ENCODE peak calls at places on chromosome 17, in five cellular contexts. Z is HepG2, V is GM12878, I is K562, B is SK-N-SH. G is an unnamed sample.
A peak's percentile ranks its signal among the peaks of the same experiment; 100 is the strongest.

GRCh38 chr17:6752068-6752909 is 3.6 kb upstream of the XAF1 start:
- DNase-seq in Z (peak; percentile 81), V (no peak), I (no peak), B (no peak), G (peak; percentile 54)

GRCh38 chr17:65359016-65359415 is 202.4 kb downstream of the AXIN2 start:
- DNase-seq in Z (no peak), V (no peak), I (no peak), B (no peak), G (no peak)

GRCh38 chr17:15184872-15185624 is 80.1 kb downstream of the PMP22 start:
- DNase-seq in Z (no peak), V (no peak), I (peak; percentile 33), B (no peak), G (no peak)

GRCh38 chr17:36600936-36601302 is 464 bp upstream of the MRM1 start:
- DNase-seq in Z (no peak), V (no peak), I (no peak), B (no peak), G (no peak)

GRCh38 chr17:2071421-2072281 is 16.7 kb downstream of the HIC1 start:
- DNase-seq in Z (no peak), V (no peak), I (no peak), B (no peak), G (peak; percentile 38)

GRCh38 chr17:39225974-39226683 is 384 bp upstream of the STAC2 start:
- DNase-seq in Z (no peak), V (no peak), I (peak; percentile 92), B (peak; percentile 98), G (no peak)

GRCh38 chr17:8160741-8161221 is 2.0 kb downstream of the VAMP2 start:
- DNase-seq in Z (no peak), V (no peak), I (no peak), B (no peak), G (no peak)

GRCh38 chr17:81403671-81404534 is 8.6 kb downstream of the BAHCC1 start:
- DNase-seq in Z (no peak), V (no peak), I (no peak), B (peak; percentile 73), G (no peak)

GRCh38 chr17:74295625-74296547 is 21.9 kb downstream of the DNAI2 start:
- DNase-seq in Z (no peak), V (no peak), I (peak; percentile 59), B (no peak), G (no peak)

GRCh38 chr17:29726721-29727252 is 104.1 kb upstream of the CORO6 start:
- DNase-seq in Z (no peak), V (peak; percentile 55), I (peak; percentile 52), B (peak; percentile 63), G (peak; percentile 70)

GRCh38 chr17:37662358-37662757 is 19.1 kb upstream of the DDX52 start:
- DNase-seq in Z (no peak), V (no peak), I (no peak), B (no peak), G (no peak)

GRCh38 chr17:59381716-59382570 is 50.5 kb downstream of the YPEL2 start:
- DNase-seq in Z (no peak), V (no peak), I (no peak), B (no peak), G (no peak)

GRCh38 chr17:8807070-8807550 is 7.9 kb upstream of the MFSD6L start:
- DNase-seq in Z (no peak), V (peak; percentile 98), I (no peak), B (no peak), G (peak; percentile 70)

GRCh38 chr17:19736071-19736470 is 12.0 kb downstream of the ALDH3A1 start:
- DNase-seq in Z (no peak), V (no peak), I (no peak), B (no peak), G (no peak)

GRCh38 chr17:68733241-68734176 is 132.3 kb upstream of the FAM20A start:
- DNase-seq in Z (peak; percentile 83), V (no peak), I (no peak), B (no peak), G (no peak)

GRCh38 chr17:42247734-42248133 is 28.5 kb downstream of the STAT5B start:
- DNase-seq in Z (peak; percentile 66), V (no peak), I (no peak), B (no peak), G (peak; percentile 51)

GRCh38 chr17:4531988-4532736 is 23.0 kb downstream of the MYBBP1A start:
- DNase-seq in Z (no peak), V (no peak), I (no peak), B (no peak), G (no peak)

GRCh38 chr17:34358631-34359030 is 2.4 kb downstream of the CCL13 start:
- DNase-seq in Z (no peak), V (no peak), I (no peak), B (no peak), G (no peak)

GRCh38 chr17:63993368-63993990 is 4.7 kb upstream of the PRR29 start:
- DNase-seq in Z (no peak), V (no peak), I (no peak), B (peak; percentile 19), G (no peak)

GRCh38 chr17:61668486-61668885 is 77.5 kb upstream of the NACA2 start:
- DNase-seq in Z (no peak), V (no peak), I (no peak), B (no peak), G (no peak)

GRCh38 chr17:59267776-59268175 is 47.5 kb downstream of the GDPD1 start:
- DNase-seq in Z (no peak), V (no peak), I (no peak), B (no peak), G (no peak)

GRCh38 chr17:56096026-56096807 is 57.1 kb upstream of the ANKFN1 start:
- DNase-seq in Z (no peak), V (no peak), I (no peak), B (no peak), G (no peak)

GRCh38 chr17:65371702-65372101 is 189.7 kb downstream of the AXIN2 start:
- DNase-seq in Z (no peak), V (no peak), I (no peak), B (no peak), G (no peak)

GRCh38 chr17:49646391-49647255 is 31.3 kb downstream of the SPOP start:
- DNase-seq in Z (peak; percentile 23), V (peak; percentile 45), I (no peak), B (no peak), G (no peak)
- H3K4me3 ChIP-seq in Z (no peak overlapping the region), V (peak overlapping the region; percentile 6), I (no peak overlapping the region), B (peak overlapping the region; percentile 7), G (no peak overlapping the region)

GRCh38 chr17:17537311-17538099 is 41.3 kb upstream of the RASD1 start:
- DNase-seq in Z (no peak), V (no peak), I (peak; percentile 20), B (no peak), G (no peak)
- TF ChIP-seq GABPA in Z (no peak), V (no peak), I (no peak), B (no peak), G (no peak)

DNA sequence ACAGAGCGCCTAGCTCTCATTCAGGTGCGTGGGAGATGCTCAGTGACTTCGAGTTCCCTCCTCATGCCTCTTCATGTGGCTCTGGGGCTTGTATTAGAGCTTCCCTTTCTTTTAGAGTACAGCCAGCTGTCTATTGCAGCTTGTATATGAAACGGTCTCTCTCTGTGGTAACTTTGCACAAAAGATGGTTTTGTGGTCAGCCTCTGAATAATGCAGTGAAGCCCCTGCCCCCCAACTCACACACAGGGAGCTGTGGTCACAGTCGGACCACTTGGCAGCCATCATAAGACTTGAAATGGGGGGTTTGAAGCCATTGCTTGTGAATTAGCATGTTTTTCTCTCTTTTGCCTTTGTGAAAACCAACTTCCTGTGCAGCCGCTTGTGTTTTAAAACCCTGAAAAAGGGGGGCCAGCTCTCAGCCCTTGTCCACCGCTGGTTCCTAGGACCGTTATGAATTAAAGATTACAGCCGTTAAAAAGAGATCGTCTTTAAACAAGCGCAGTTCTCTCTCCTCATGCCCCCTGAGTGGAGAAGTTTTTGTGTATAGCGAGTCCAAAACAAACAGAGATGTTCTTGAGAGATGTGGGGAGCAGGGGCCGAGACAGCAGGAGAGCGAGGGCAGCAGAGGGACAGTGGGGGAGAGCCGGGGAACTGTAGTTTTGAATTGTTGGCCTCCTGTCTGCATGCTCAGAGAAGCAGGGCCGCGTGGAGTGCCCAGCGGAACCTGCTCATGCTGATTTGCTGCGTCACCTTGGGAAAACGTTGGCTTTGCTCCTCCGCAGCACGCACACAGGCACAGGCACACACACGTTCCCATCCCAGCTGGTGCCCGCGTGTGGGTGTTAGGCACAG is 199.0 kb downstream of the MSI2 start:
- DNase-seq in Z (no peak), V (peak; percentile 94), I (no peak), B (no peak), G (peak; percentile 94)
- TF ChIP-seq REST in Z (no peak), V (no peak), I (no peak), B (no peak), G (peak; percentile 51)

DNA sequence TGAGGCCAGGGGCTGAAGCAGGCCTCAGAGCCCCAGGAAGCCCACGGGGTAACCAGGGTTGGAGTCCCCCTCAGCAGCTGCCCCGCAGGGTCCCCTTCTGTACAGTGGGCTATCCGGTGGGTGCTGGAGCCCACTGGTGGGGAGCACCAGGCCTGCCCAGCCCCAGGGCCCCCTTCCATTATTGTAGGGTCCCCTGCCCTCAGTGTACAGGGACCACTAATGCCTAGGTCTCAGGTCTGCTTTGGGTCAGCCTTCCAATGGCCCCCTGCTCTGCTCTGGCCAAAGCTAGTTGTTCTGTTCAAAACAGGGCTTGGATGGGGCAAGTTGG is 1.1 kb downstream of the ADAM11 start:
- DNase-seq in Z (no peak), V (no peak), I (no peak), B (no peak), G (no peak)
- H3K4me3 ChIP-seq in Z (no peak overlapping the region), V (no peak overlapping the region), I (no peak overlapping the region), B (no peak overlapping the region), G (no peak overlapping the region)

GRCh38 chr17:77718669-77718961 is 239.9 kb upstream of the TNRC6C start:
- DNase-seq in Z (no peak), V (no peak), I (no peak), B (no peak), G (no peak)
- TF ChIP-seq GABPA in Z (no peak), V (no peak), I (no peak), B (no peak), G (no peak)

GRCh38 chr17:79620207-79621038 is 9.6 kb upstream of the RBFOX3 start:
- DNase-seq in Z (no peak), V (no peak), I (no peak), B (peak; percentile 25), G (no peak)

GRCh38 chr17:79621151-79621940 is 10.5 kb upstream of the RBFOX3 start:
- DNase-seq in Z (no peak), V (no peak), I (no peak), B (peak; percentile 30), G (no peak)

GRCh38 chr17:79622776-79623175 is 11.9 kb upstream of the RBFOX3 start:
- DNase-seq in Z (no peak), V (no peak), I (no peak), B (peak; percentile 22), G (no peak)

GRCh38 chr17:79623786-79624657 is 13.2 kb upstream of the RBFOX3 start:
- DNase-seq in Z (no peak), V (no peak), I (no peak), B (peak; percentile 7), G (no peak)

DNA sequence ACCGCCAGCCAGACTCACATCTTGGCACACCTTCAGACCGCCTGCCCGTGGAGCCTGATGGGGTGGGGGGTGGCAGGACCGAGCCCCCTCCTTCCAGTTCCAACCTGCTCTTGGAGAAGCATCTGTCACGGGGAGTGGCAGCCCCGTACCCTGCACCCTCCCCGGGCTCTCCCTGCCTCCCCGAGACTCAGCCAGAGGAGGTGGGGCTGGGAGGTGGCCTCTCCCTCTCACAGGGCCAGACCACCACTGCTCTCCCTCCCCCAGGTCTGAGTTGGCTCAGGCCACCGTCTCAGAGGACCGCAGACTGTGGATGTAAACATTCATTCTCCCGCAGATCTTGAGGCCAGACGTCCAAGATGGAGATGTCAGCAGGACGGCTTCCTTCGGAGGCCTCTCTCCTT is 11.3 kb upstream of the RBFOX3 start:
- DNase-seq in Z (no peak), V (no peak), I (no peak), B (peak; percentile 36), G (no peak)
- TF ChIP-seq REST in Z (no peak), V (no peak), I (no peak), B (no peak), G (no peak)

GRCh38 chr17:47622179-47622549 is 27.6 kb upstream of the KPNB1 start:
- DNase-seq in Z (no peak), V (no peak), I (no peak), B (no peak), G (no peak)
- H3K4me3 ChIP-seq in Z (no peak overlapping the region), V (no peak overlapping the region), I (no peak overlapping the region), B (no peak overlapping the region), G (no peak overlapping the region)